ENCODE peak calls at places on chromosomes 1 and 21, in eight cellular contexts. One of them, this sample, is unnamed.

GRCh38 chr1:96521994-96522760 is 199.4 kb upstream of the PTBP2 start:
- DNase-seq in PC-9: no peak
- DNase-seq in neural progenitor cell: no peak
- DNase-seq in mammary epithelial cell: peak
- DNase-seq in A549: peak
- DNase-seq in neuronal stem cell: no peak
- DNase-seq in OCI-LY7: no peak
- DNase-seq in IMR-90: peak
- DNase-seq in this sample: no peak

GRCh38 chr1:112396668-112397025 is 633 bp downstream of the CTTNBP2NL start:
- DNase-seq in A549: no peak
- DNase-seq in neuronal stem cell: no peak
- DNase-seq in mammary epithelial cell: no peak
- DNase-seq in IMR-90: peak
- DNase-seq in PC-9: peak
- DNase-seq in OCI-LY7: peak
- DNase-seq in neural progenitor cell: peak
- DNase-seq in this sample: no peak

GRCh38 chr1:109201123-109201703 is 12.5 kb upstream of the SARS1 start:
- DNase-seq in IMR-90: peak
- DNase-seq in A549: peak
- DNase-seq in mammary epithelial cell: peak
- DNase-seq in OCI-LY7: peak
- DNase-seq in PC-9: peak
- DNase-seq in neuronal stem cell: peak
- DNase-seq in neural progenitor cell: peak
- DNase-seq in this sample: peak

GRCh38 chr1:43796111-43796581 is 88.8 kb downstream of the ST3GAL3 start:
- DNase-seq in neural progenitor cell: no peak
- DNase-seq in neuronal stem cell: no peak
- DNase-seq in PC-9: no peak
- DNase-seq in A549: no peak
- DNase-seq in mammary epithelial cell: peak
- DNase-seq in IMR-90: peak
- DNase-seq in OCI-LY7: no peak
- DNase-seq in this sample: peak

GRCh38 chr1:93338426-93338825 is 7.3 kb upstream of the DR1 start:
- DNase-seq in OCI-LY7: no peak
- DNase-seq in mammary epithelial cell: peak
- DNase-seq in neural progenitor cell: no peak
- DNase-seq in IMR-90: peak
- DNase-seq in neuronal stem cell: no peak
- DNase-seq in PC-9: peak
- DNase-seq in A549: peak
- DNase-seq in this sample: no peak

GRCh38 chr21:45172408-45172807 is 98.0 kb downstream of the ADARB1 start:
- DNase-seq in neuronal stem cell: no peak
- DNase-seq in PC-9: no peak
- DNase-seq in A549: no peak
- DNase-seq in IMR-90: no peak
- DNase-seq in mammary epithelial cell: no peak
- DNase-seq in neural progenitor cell: no peak
- DNase-seq in OCI-LY7: no peak
- DNase-seq in this sample: no peak

GRCh38 chr1:876428-876827 is 47.3 kb upstream of the SAMD11 start:
- DNase-seq in neuronal stem cell: no peak
- DNase-seq in PC-9: no peak
- DNase-seq in A549: no peak
- DNase-seq in neural progenitor cell: no peak
- DNase-seq in OCI-LY7: no peak
- DNase-seq in IMR-90: no peak
- DNase-seq in mammary epithelial cell: no peak
- DNase-seq in this sample: no peak

GRCh38 chr21:31260790-31261189 is 83.3 kb downstream of the TIAM1 start:
- DNase-seq in A549: no peak
- DNase-seq in mammary epithelial cell: no peak
- DNase-seq in OCI-LY7: no peak
- DNase-seq in neural progenitor cell: no peak
- DNase-seq in neuronal stem cell: no peak
- DNase-seq in PC-9: no peak
- DNase-seq in IMR-90: peak
- DNase-seq in this sample: no peak

GRCh38 chr1:25523512-25523911 is 19.9 kb upstream of the LDLRAP1 start:
- DNase-seq in A549: no peak
- DNase-seq in PC-9: peak
- DNase-seq in mammary epithelial cell: no peak
- DNase-seq in IMR-90: peak
- DNase-seq in neuronal stem cell: peak
- DNase-seq in neural progenitor cell: peak
- DNase-seq in OCI-LY7: peak
- DNase-seq in this sample: peak

GRCh38 chr1:115098979-115099692 is 9.8 kb upstream of the TSPAN2 start:
- DNase-seq in PC-9: peak
- DNase-seq in IMR-90: peak
- DNase-seq in A549: no peak
- DNase-seq in OCI-LY7: peak
- DNase-seq in neuronal stem cell: no peak
- DNase-seq in neural progenitor cell: no peak
- DNase-seq in mammary epithelial cell: peak
- DNase-seq in this sample: peak

GRCh38 chr1:3000671-3001470 is 20.4 kb upstream of the ACTRT2 start:
- DNase-seq in A549: no peak
- DNase-seq in mammary epithelial cell: no peak
- DNase-seq in PC-9: no peak
- DNase-seq in OCI-LY7: no peak
- DNase-seq in neural progenitor cell: no peak
- DNase-seq in IMR-90: no peak
- DNase-seq in neuronal stem cell: no peak
- DNase-seq in this sample: no peak

GRCh38 chr1:29584362-29584761 is 348.0 kb downstream of the PTPRU start:
- DNase-seq in PC-9: no peak
- DNase-seq in neural progenitor cell: no peak
- DNase-seq in OCI-LY7: no peak
- DNase-seq in mammary epithelial cell: no peak
- DNase-seq in A549: no peak
- DNase-seq in neuronal stem cell: no peak
- DNase-seq in IMR-90: no peak
- DNase-seq in this sample: no peak

GRCh38 chr1:25711555-25712298 is 88.3 kb upstream of the SELENON start:
- DNase-seq in OCI-LY7: peak
- DNase-seq in neural progenitor cell: no peak
- DNase-seq in neuronal stem cell: no peak
- DNase-seq in A549: no peak
- DNase-seq in PC-9: no peak
- DNase-seq in IMR-90: peak
- DNase-seq in mammary epithelial cell: no peak
- DNase-seq in this sample: no peak

GRCh38 chr21:42547001-42547905 is 33.6 kb downstream of the SLC37A1 start:
- DNase-seq in mammary epithelial cell: no peak
- DNase-seq in IMR-90: no peak
- DNase-seq in neural progenitor cell: no peak
- DNase-seq in OCI-LY7: no peak
- DNase-seq in neuronal stem cell: no peak
- DNase-seq in A549: no peak
- DNase-seq in PC-9: no peak
- DNase-seq in this sample: no peak

GRCh38 chr1:161182214-161182613 is 4.9 kb upstream of the B4GALT3 start:
- DNase-seq in neural progenitor cell: no peak
- DNase-seq in OCI-LY7: no peak
- DNase-seq in neuronal stem cell: no peak
- DNase-seq in mammary epithelial cell: peak
- DNase-seq in PC-9: no peak
- DNase-seq in IMR-90: peak
- DNase-seq in A549: no peak
- DNase-seq in this sample: no peak

GRCh38 chr1:58964880-58965279 is 181.0 kb upstream of the JUN start:
- DNase-seq in IMR-90: peak
- DNase-seq in neuronal stem cell: no peak
- DNase-seq in OCI-LY7: peak
- DNase-seq in PC-9: no peak
- DNase-seq in neural progenitor cell: no peak
- DNase-seq in A549: no peak
- DNase-seq in mammary epithelial cell: peak
- DNase-seq in this sample: no peak

GRCh38 chr21:28833181-28833580 is 159.5 kb downstream of the LTN1 start:
- DNase-seq in mammary epithelial cell: peak
- DNase-seq in PC-9: peak
- DNase-seq in A549: no peak
- DNase-seq in neural progenitor cell: no peak
- DNase-seq in OCI-LY7: no peak
- DNase-seq in IMR-90: peak
- DNase-seq in neuronal stem cell: no peak
- DNase-seq in this sample: peak

GRCh38 chr1:183543619-183544204 is 46.5 kb downstream of the NCF2 start:
- DNase-seq in IMR-90: peak
- DNase-seq in PC-9: peak
- DNase-seq in neural progenitor cell: peak
- DNase-seq in OCI-LY7: peak
- DNase-seq in mammary epithelial cell: peak
- DNase-seq in neuronal stem cell: no peak
- DNase-seq in A549: peak
- DNase-seq in this sample: peak

GRCh38 chr1:113153116-113153803 is 80.3 kb downstream of the LRIG2 start:
- DNase-seq in neural progenitor cell: no peak
- DNase-seq in mammary epithelial cell: peak
- DNase-seq in PC-9: no peak
- DNase-seq in IMR-90: no peak
- DNase-seq in A549: no peak
- DNase-seq in OCI-LY7: no peak
- DNase-seq in neuronal stem cell: no peak
- DNase-seq in this sample: no peak

GRCh38 chr1:199948587-199949280 is 78.8 kb upstream of the NR5A2 start:
- DNase-seq in PC-9: no peak
- DNase-seq in neural progenitor cell: no peak
- DNase-seq in OCI-LY7: peak
- DNase-seq in mammary epithelial cell: peak
- DNase-seq in A549: no peak
- DNase-seq in neuronal stem cell: no peak
- DNase-seq in IMR-90: peak
- DNase-seq in this sample: no peak

GRCh38 chr21:35932232-35932911 is 128.0 kb downstream of the SETD4 start:
- DNase-seq in PC-9: peak
- DNase-seq in A549: no peak
- DNase-seq in neural progenitor cell: no peak
- DNase-seq in neuronal stem cell: no peak
- DNase-seq in IMR-90: peak
- DNase-seq in mammary epithelial cell: peak
- DNase-seq in OCI-LY7: peak
- DNase-seq in this sample: peak

DNA sequence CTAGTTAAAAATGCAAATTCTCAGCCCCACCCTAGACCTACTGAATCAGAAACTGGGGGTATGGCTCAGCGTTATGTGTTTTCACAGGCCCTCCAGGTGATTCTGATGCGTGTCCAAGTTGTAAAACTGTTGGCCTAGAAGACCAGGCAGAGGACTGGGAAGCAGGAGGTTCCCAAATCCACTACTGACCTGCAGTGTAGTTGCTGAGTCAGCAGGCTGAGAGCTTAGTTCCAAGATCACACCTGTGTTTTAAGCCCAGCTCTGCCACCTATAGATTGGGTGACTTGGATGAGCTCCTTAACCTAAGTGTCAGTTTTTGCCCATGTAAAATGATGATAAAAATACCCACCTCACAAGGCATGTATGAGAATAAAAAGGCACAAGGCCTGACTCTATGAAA is 4.1 kb downstream of the GRHL3 start:
- DNase-seq in OCI-LY7: no peak
- DNase-seq in neuronal stem cell: no peak
- DNase-seq in mammary epithelial cell: peak
- DNase-seq in A549: no peak
- DNase-seq in IMR-90: no peak
- DNase-seq in neural progenitor cell: no peak
- DNase-seq in PC-9: no peak
- DNase-seq in this sample: no peak
- H3K4me2 ChIP-seq in OCI-LY7: no peak
- H3K4me2 ChIP-seq in neuronal stem cell: no peak
- H3K4me2 ChIP-seq in mammary epithelial cell: peak
- H3K4me2 ChIP-seq in A549: no peak
- H3K4me2 ChIP-seq in IMR-90: no peak
- H3K4me2 ChIP-seq in neural progenitor cell: no peak
- H3K4me2 ChIP-seq in PC-9: peak
- H3K4me2 ChIP-seq in this sample: no peak

GRCh38 chr1:39154553-39155361 is 49.7 kb upstream of the MACF1 start:
- DNase-seq in neural progenitor cell: no peak
- DNase-seq in neuronal stem cell: no peak
- DNase-seq in IMR-90: peak
- DNase-seq in PC-9: no peak
- DNase-seq in mammary epithelial cell: peak
- DNase-seq in A549: no peak
- DNase-seq in OCI-LY7: no peak
- DNase-seq in this sample: no peak
- H3K4me2 ChIP-seq in neural progenitor cell: peak
- H3K4me2 ChIP-seq in neuronal stem cell: no peak
- H3K4me2 ChIP-seq in IMR-90: peak
- H3K4me2 ChIP-seq in PC-9: peak
- H3K4me2 ChIP-seq in mammary epithelial cell: peak
- H3K4me2 ChIP-seq in A549: peak
- H3K4me2 ChIP-seq in OCI-LY7: no peak
- H3K4me2 ChIP-seq in this sample: no peak

DNA sequence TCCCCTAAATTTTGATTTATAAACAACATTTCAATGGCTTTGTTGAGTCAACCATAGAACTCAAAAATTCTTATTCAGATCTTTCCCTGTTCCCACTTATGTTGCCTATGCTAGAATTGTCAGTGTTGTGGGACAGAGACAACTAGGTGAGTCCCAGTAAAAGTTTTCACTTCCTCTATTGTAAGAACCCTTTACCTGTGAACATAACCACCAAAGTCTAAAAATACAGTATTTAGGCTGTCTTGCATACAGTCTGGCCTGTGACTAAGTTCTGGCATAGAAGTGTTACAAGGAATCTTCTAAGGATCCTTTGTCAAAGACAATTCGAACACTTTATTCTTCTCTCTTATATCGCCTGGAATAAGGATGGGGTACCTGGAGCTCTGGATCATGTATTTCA is 1047.9 kb upstream of the NCAM2 start:
- DNase-seq in A549: no peak
- DNase-seq in mammary epithelial cell: no peak
- DNase-seq in neural progenitor cell: no peak
- DNase-seq in PC-9: no peak
- DNase-seq in IMR-90: no peak
- DNase-seq in OCI-LY7: no peak
- DNase-seq in neuronal stem cell: no peak
- DNase-seq in this sample: no peak
- H3K4me2 ChIP-seq in A549: no peak
- H3K4me2 ChIP-seq in mammary epithelial cell: no peak
- H3K4me2 ChIP-seq in neural progenitor cell: no peak
- H3K4me2 ChIP-seq in PC-9: no peak
- H3K4me2 ChIP-seq in IMR-90: no peak
- H3K4me2 ChIP-seq in OCI-LY7: no peak
- H3K4me2 ChIP-seq in neuronal stem cell: no peak
- H3K4me2 ChIP-seq in this sample: no peak

GRCh38 chr21:33550772-33551660 is 8.2 kb downstream of the SON start:
- DNase-seq in OCI-LY7: no peak
- DNase-seq in neuronal stem cell: no peak
- DNase-seq in IMR-90: no peak
- DNase-seq in PC-9: no peak
- DNase-seq in mammary epithelial cell: no peak
- DNase-seq in A549: no peak
- DNase-seq in neural progenitor cell: no peak
- DNase-seq in this sample: no peak
- H3K4me2 ChIP-seq in OCI-LY7: no peak
- H3K4me2 ChIP-seq in neuronal stem cell: no peak
- H3K4me2 ChIP-seq in IMR-90: no peak
- H3K4me2 ChIP-seq in PC-9: no peak
- H3K4me2 ChIP-seq in mammary epithelial cell: no peak
- H3K4me2 ChIP-seq in A549: no peak
- H3K4me2 ChIP-seq in neural progenitor cell: no peak
- H3K4me2 ChIP-seq in this sample: no peak

GRCh38 chr1:121518726-121519041 is 333.9 kb downstream of the SRGAP2C start:
- DNase-seq in IMR-90: no peak
- DNase-seq in A549: no peak
- DNase-seq in OCI-LY7: no peak
- DNase-seq in mammary epithelial cell: no peak
- DNase-seq in neural progenitor cell: no peak
- DNase-seq in neuronal stem cell: no peak
- DNase-seq in PC-9: no peak
- DNase-seq in this sample: no peak
- H3K4me2 ChIP-seq in IMR-90: no peak
- H3K4me2 ChIP-seq in A549: peak
- H3K4me2 ChIP-seq in OCI-LY7: peak
- H3K4me2 ChIP-seq in mammary epithelial cell: peak
- H3K4me2 ChIP-seq in neural progenitor cell: peak
- H3K4me2 ChIP-seq in neuronal stem cell: peak
- H3K4me2 ChIP-seq in PC-9: peak
- H3K4me2 ChIP-seq in this sample: peak

This sample was measured in Karpas-422.